ENCODE peak calls at places on chromosomes 13 and 19, in five cellular contexts. V is BE2C, R is astrocyte of the spinal cord, F is cardiac fibroblast, O is astrocyte of the cerebellum. T is an unnamed sample.
A peak's percentile ranks its signal among the peaks of the same experiment; 100 is the strongest.

GRCh38 chr19:29708553-29709439 is 6.3 kb downstream of the C19orf12 start:
- DNase-seq in V (no peak), R (no peak), F (peak; percentile 59), O (no peak), T (no peak)

GRCh38 chr13:48876289-48876688 is 99.4 kb upstream of the FNDC3A start:
- DNase-seq in V (no peak), R (no peak), F (no peak), O (no peak), T (no peak)

GRCh38 chr19:10642473-10642872 is 11.7 kb upstream of the ILF3 start:
- DNase-seq in V (no peak), R (no peak), F (no peak), O (no peak), T (no peak)

GRCh38 chr13:30808600-30808999 is 73.3 kb downstream of the ALOX5AP start:
- DNase-seq in V (no peak), R (no peak), F (no peak), O (no peak), T (no peak)

GRCh38 chr19:979318-979741 is 4.8 kb upstream of the WDR18 start:
- DNase-seq in V (peak; percentile 9), R (no peak), F (no peak), O (no peak), T (no peak)

GRCh38 chr13:30480292-30480947 is 14.7 kb upstream of the HMGB1 start:
- DNase-seq in V (no peak), R (no peak), F (no peak), O (no peak), T (no peak)

GRCh38 chr13:44368599-44369368 is 4.8 kb upstream of the SERP2 start:
- DNase-seq in V (no peak), R (no peak), F (no peak), O (no peak), T (no peak)

GRCh38 chr19:7924651-7925170 is 1.2 kb downstream of the CTXN1 start:
- DNase-seq in V (no peak), R (no peak), F (no peak), O (no peak), T (no peak)

GRCh38 chr13:47503468-47503867 is 497.6 kb downstream of the SUCLA2 start:
- DNase-seq in V (no peak), R (no peak), F (no peak), O (no peak), T (no peak)

GRCh38 chr19:17944301-17944700 is 11.5 kb downstream of the CCDC124 start:
- DNase-seq in V (no peak), R (peak; percentile 64), F (peak; percentile 73), O (peak; percentile 27), T (peak; percentile 73)

GRCh38 chr13:21047591-21048282 is 13.6 kb downstream of the LATS2 start:
- DNase-seq in V (no peak), R (no peak), F (no peak), O (no peak), T (no peak)

GRCh38 chr19:55641376-55642152 is 762 bp downstream of the ZNF580 start:
- DNase-seq in V (peak; percentile 33), R (no peak), F (peak; percentile 32), O (no peak), T (no peak)

GRCh38 chr13:20465218-20465879 is 60.3 kb downstream of the CRYL1 start:
- DNase-seq in V (no peak), R (no peak), F (peak; percentile 48), O (no peak), T (no peak)

GRCh38 chr19:2528543-2529173 is 52.7 kb downstream of the GADD45B start:
- DNase-seq in V (no peak), R (no peak), F (no peak), O (no peak), T (no peak)

GRCh38 chr19:44628793-44629192 is 14.9 kb upstream of the PVR start:
- DNase-seq in V (no peak), R (no peak), F (no peak), O (no peak), T (no peak)

GRCh38 chr13:110454956-110455355 is 106.6 kb downstream of the RAB20 start:
- DNase-seq in V (no peak), R (no peak), F (no peak), O (no peak), T (no peak)

GRCh38 chr19:1169921-1170885 is 3.9 kb downstream of the SBNO2 start:
- DNase-seq in V (peak; percentile 96), R (peak; percentile 29), F (peak; percentile 61), O (no peak), T (no peak)

DNA sequence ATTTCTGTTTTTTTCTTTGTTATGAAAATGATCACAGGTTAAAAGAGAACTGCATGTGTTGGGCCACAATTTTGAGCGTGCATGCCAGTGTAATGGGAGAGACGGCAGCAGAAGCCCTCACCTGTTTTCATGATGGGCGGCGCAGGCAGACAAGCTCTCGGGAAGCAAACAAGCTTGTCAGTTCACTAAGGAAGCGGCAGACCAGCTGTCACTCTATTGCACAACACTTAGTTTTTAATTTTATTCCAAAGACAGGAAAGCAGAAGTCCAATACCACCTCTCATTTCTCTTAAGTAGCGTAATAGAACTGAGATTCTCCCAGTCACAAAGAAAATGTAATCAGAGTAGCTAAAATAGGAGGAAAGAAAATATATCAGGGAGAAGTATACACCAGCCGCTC is 711.5 kb downstream of the DIAPH3 start:
- DNase-seq in V (no peak), R (no peak), F (no peak), O (no peak), T (no peak)
- TF ChIP-seq CTCF in V (no peak), R (no peak), F (no peak), O (no peak), T (no peak)

GRCh38 chr19:48737360-48737998 is 2.9 kb downstream of the RASIP1 start:
- DNase-seq in V (no peak), R (no peak), F (no peak), O (no peak), T (no peak)
- H3K4me3 ChIP-seq in V (no peak overlapping the region), R (no peak overlapping the region), F (no peak overlapping the region), O (no peak overlapping the region), T (no peak overlapping the region)

DNA sequence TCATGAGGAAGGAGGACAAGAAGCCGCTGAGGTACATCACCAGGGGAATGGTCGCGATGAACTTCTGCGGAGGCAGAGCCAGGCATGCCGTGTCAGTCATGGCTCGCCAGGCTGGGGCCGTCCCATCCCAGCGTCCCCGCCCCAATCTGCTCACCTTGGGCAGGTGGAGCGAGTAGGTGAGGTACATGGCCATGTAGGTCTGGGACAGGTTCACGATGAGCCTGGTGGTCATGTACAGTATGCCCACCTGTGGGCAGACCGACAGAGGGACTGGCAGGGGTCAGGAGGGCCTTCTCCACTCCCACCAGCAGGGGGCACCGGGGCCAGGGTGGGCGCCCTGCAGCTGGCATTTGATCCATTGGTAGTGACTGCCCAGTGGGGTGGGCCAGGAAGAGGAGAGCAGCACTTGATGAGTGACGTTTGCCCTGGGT is 8.3 kb downstream of the TEKTIP1 start:
- DNase-seq in V (peak; percentile 60), R (no peak), F (no peak), O (no peak), T (no peak)
- TF ChIP-seq CTCF in V (peak; percentile 60), R (peak; percentile 65), F (peak; percentile 76), O (peak; percentile 55), T (peak; percentile 70)

GRCh38 chr13:56752630-56753029 is 388.1 kb upstream of the PRR20A start:
- DNase-seq in V (no peak), R (no peak), F (no peak), O (no peak), T (no peak)

GRCh38 chr13:56755181-56755580 is 385.5 kb upstream of the PRR20A start:
- DNase-seq in V (no peak), R (no peak), F (no peak), O (no peak), T (no peak)
- H3K4me3 ChIP-seq in V (no peak overlapping the region), R (no peak overlapping the region), F (no peak overlapping the region), O (no peak overlapping the region), T (no peak overlapping the region)

GRCh38 chr19:50465986-50466771 is 10.1 kb upstream of the EMC10 start:
- DNase-seq in V (peak; percentile 52), R (no peak), F (no peak), O (no peak), T (no peak)
- TF ChIP-seq CTCF in V (peak; percentile 58), R (peak; percentile 42), F (peak; percentile 24), O (peak; percentile 22), T (peak; percentile 48)